ENCODE peak calls at places on chromosomes 12 and 14, in four cellular contexts. One of them, this sample, is unnamed.
A peak's percentile ranks its signal among the peaks of the same experiment; 100 is the strongest.

GRCh38 chr12:116172224-116172849 is 105.2 kb downstream of the MED13L start:
- DNase-seq in transverse colon: no peak
- DNase-seq in Peyer's patch: no peak
- DNase-seq in prostate gland: no peak
- DNase-seq in this sample: no peak

GRCh38 chr14:92039073-92039719 is 663 bp downstream of the TRIP11 start:
- DNase-seq in transverse colon: peak; percentile 26
- DNase-seq in Peyer's patch: no peak
- DNase-seq in prostate gland: no peak
- DNase-seq in this sample: peak; percentile 57

GRCh38 chr14:91264151-91265150 is 19.9 kb upstream of the GPR68 start:
- DNase-seq in transverse colon: peak; percentile 38
- DNase-seq in Peyer's patch: peak; percentile 73
- DNase-seq in prostate gland: no peak
- DNase-seq in this sample: no peak

GRCh38 chr14:21894003-21894897 is 220.6 kb upstream of the OR4E1 start:
- DNase-seq in prostate gland: no peak
- DNase-seq in Peyer's patch: no peak
- DNase-seq in transverse colon: no peak
- DNase-seq in this sample: no peak

GRCh38 chr12:2893007-2893406 is 2.3 kb downstream of the TULP3 start:
- DNase-seq in transverse colon: no peak
- DNase-seq in Peyer's patch: no peak
- DNase-seq in prostate gland: no peak
- DNase-seq in this sample: no peak

GRCh38 chr12:22333751-22334695 is 484 bp downstream of the ST8SIA1 start:
- DNase-seq in transverse colon: peak; percentile 11
- DNase-seq in Peyer's patch: no peak
- DNase-seq in prostate gland: peak; percentile 23
- DNase-seq in this sample: no peak

GRCh38 chr14:103512701-103513611 is 9.7 kb downstream of the CKB start:
- DNase-seq in Peyer's patch: peak; percentile 61
- DNase-seq in prostate gland: peak; percentile 92
- DNase-seq in transverse colon: peak; percentile 69
- DNase-seq in this sample: peak; percentile 78

GRCh38 chr12:75938189-75938588 is 93.4 kb downstream of the PHLDA1 start:
- DNase-seq in prostate gland: no peak
- DNase-seq in transverse colon: no peak
- DNase-seq in Peyer's patch: no peak
- DNase-seq in this sample: no peak

GRCh38 chr14:90671382-90671781 is 144.8 kb downstream of the TTC7B start:
- DNase-seq in Peyer's patch: no peak
- DNase-seq in transverse colon: no peak
- DNase-seq in prostate gland: no peak
- DNase-seq in this sample: no peak

GRCh38 chr12:57119294-57119693 is 8.1 kb upstream of the STAT6 start:
- DNase-seq in Peyer's patch: no peak
- DNase-seq in transverse colon: no peak
- DNase-seq in prostate gland: no peak
- DNase-seq in this sample: no peak

GRCh38 chr12:25130741-25131188 is 64.2 kb downstream of the DNAI7 start:
- DNase-seq in prostate gland: no peak
- DNase-seq in transverse colon: no peak
- DNase-seq in Peyer's patch: no peak
- DNase-seq in this sample: no peak

GRCh38 chr14:95061317-95062093 is 95.8 kb downstream of the DICER1 start:
- DNase-seq in Peyer's patch: no peak
- DNase-seq in transverse colon: no peak
- DNase-seq in prostate gland: no peak
- DNase-seq in this sample: no peak

GRCh38 chr14:34174973-34175372 is 224.1 kb upstream of the EGLN3 start:
- DNase-seq in Peyer's patch: no peak
- DNase-seq in prostate gland: no peak
- DNase-seq in transverse colon: no peak
- DNase-seq in this sample: no peak

GRCh38 chr12:570237-570925 is 92.9 kb downstream of the NINJ2 start:
- DNase-seq in transverse colon: peak; percentile 85
- DNase-seq in Peyer's patch: peak; percentile 88
- DNase-seq in prostate gland: peak; percentile 44
- DNase-seq in this sample: peak; percentile 82

GRCh38 chr14:75126679-75127473 is at the start of gene NEK9:
- DNase-seq in Peyer's patch: peak; percentile 91
- DNase-seq in transverse colon: peak; percentile 90
- DNase-seq in prostate gland: peak; percentile 82
- DNase-seq in this sample: peak; percentile 93

GRCh38 chr12:130491421-130492357 is 154.0 kb downstream of the PIWIL1 start:
- DNase-seq in transverse colon: no peak
- DNase-seq in prostate gland: no peak
- DNase-seq in Peyer's patch: no peak
- DNase-seq in this sample: no peak

GRCh38 chr12:11718105-11718504 is 68.6 kb downstream of the ETV6 start:
- DNase-seq in prostate gland: no peak
- DNase-seq in Peyer's patch: no peak
- DNase-seq in transverse colon: peak; percentile 27
- DNase-seq in this sample: no peak
- TF ChIP-seq POLR2A in prostate gland: no peak
- TF ChIP-seq POLR2A in Peyer's patch: no peak
- TF ChIP-seq POLR2A in transverse colon: no peak
- TF ChIP-seq POLR2A in this sample: no peak

DNA sequence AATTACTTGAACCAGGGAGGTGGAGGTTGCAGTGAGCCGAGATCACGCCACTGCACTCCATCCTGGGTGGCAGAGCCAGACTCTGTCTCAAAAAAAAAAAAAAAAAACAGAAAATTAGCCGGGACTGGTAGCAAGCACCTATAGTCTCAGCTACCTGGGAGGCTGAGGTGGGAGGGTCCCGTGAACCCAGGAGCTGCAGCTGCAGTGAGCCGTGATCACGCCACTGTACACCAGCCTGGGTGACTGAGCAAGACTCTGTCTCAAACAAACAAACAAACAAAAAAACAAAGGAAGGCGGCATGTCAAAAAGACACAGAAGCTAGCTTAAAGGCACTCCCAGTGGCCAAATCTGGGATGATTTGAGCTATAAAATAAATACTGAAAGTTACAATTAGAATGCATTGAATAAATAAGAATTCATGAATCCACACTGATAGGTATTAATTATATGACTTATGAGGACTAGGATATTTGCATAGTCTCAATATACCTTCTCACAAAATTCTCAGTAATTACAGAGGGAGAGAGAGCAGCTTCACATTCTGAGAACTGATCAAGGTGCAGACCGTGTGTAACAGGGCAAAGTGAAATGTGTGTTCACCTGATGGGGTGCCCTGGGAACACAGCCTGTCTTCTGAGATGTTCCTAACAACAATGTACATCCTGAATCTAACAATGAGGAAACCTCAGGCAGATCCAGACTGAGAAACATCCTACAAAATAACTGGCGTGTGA is 42.7 kb upstream of the GPR132 start:
- DNase-seq in prostate gland: no peak
- DNase-seq in Peyer's patch: no peak
- DNase-seq in transverse colon: no peak
- DNase-seq in this sample: no peak
- H3K4me1 ChIP-seq in prostate gland: no peaks in the 10 kb centered on the region
- H3K4me1 ChIP-seq in Peyer's patch: no peaks in the 10 kb centered on the region
- H3K4me1 ChIP-seq in transverse colon: no peaks in the 10 kb centered on the region
- H3K4me1 ChIP-seq in this sample: no peaks in the 10 kb centered on the region

GRCh38 chr14:104953896-104954656 is 24.1 kb downstream of the AHNAK2 start:
- DNase-seq in transverse colon: no peak
- DNase-seq in Peyer's patch: no peak
- DNase-seq in prostate gland: no peak
- DNase-seq in this sample: no peak
- H3K27me3 ChIP-seq in transverse colon: peaks cover 10% of the 10 kb centered on the region
- H3K27me3 ChIP-seq in Peyer's patch: no peaks in the 10 kb centered on the region
- H3K27me3 ChIP-seq in prostate gland: no peaks in the 10 kb centered on the region
- H3K27me3 ChIP-seq in this sample: peaks cover 17% of the 10 kb centered on the region

GRCh38 chr12:118103601-118104382 is at the start of gene VSIG10:
- DNase-seq in prostate gland: peak; percentile 70
- DNase-seq in transverse colon: peak; percentile 89
- DNase-seq in Peyer's patch: peak; percentile 90
- DNase-seq in this sample: peak; percentile 82
- TF ChIP-seq POLR2A in prostate gland: peak; percentile 81
- TF ChIP-seq POLR2A in transverse colon: peak; percentile 94
- TF ChIP-seq POLR2A in Peyer's patch: peak; percentile 98
- TF ChIP-seq POLR2A in this sample: no peak

GRCh38 chr12:8036366-8036765 is 3.9 kb downstream of the FOXJ2 start:
- DNase-seq in Peyer's patch: no peak
- DNase-seq in transverse colon: no peak
- DNase-seq in prostate gland: no peak
- DNase-seq in this sample: no peak
- H3K4me1 ChIP-seq in Peyer's patch: peaks cover 16% of the 10 kb centered on the region
- H3K4me1 ChIP-seq in transverse colon: peaks cover 71% of the 10 kb centered on the region
- H3K4me1 ChIP-seq in prostate gland: peaks cover 28% of the 10 kb centered on the region
- H3K4me1 ChIP-seq in this sample: peaks cover 59% of the 10 kb centered on the region

GRCh38 chr12:4191149-4191548 is 82.4 kb upstream of the CCND2 start:
- DNase-seq in Peyer's patch: no peak
- DNase-seq in prostate gland: no peak
- DNase-seq in transverse colon: no peak
- DNase-seq in this sample: no peak

GRCh38 chr12:4190376-4191063 is 83.0 kb upstream of the CCND2 start:
- DNase-seq in prostate gland: no peak
- DNase-seq in Peyer's patch: no peak
- DNase-seq in transverse colon: no peak
- DNase-seq in this sample: no peak

GRCh38 chr12:4193821-4194220 is 79.7 kb upstream of the CCND2 start:
- DNase-seq in transverse colon: no peak
- DNase-seq in prostate gland: no peak
- DNase-seq in Peyer's patch: no peak
- DNase-seq in this sample: no peak

GRCh38 chr12:4189721-4190120 is 83.8 kb upstream of the CCND2 start:
- DNase-seq in prostate gland: no peak
- DNase-seq in transverse colon: no peak
- DNase-seq in Peyer's patch: no peak
- DNase-seq in this sample: no peak

DNA sequence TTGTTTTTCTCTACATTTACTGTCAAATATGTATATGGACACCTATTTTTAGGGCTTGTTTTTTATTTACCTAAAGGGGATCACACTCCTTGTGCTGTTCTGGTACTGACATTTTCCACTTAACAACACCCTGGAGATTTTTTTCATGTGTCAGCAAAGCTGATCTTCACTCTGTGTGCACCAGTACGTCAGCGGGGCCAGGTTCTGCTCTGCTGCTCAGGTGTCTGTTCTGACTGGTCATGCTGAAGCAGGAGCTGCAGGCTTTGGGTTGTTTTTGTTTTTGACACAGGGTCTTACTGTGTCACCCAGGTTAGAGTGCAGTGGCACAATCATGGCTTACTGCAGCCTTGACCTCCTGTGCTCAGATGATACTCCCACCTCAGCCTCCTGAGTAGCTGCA is 81.9 kb upstream of the CCND2 start:
- DNase-seq in transverse colon: no peak
- DNase-seq in prostate gland: no peak
- DNase-seq in Peyer's patch: no peak
- DNase-seq in this sample: no peak
- H3K27me3 ChIP-seq in transverse colon: no peaks in the 10 kb centered on the region
- H3K27me3 ChIP-seq in prostate gland: no peaks in the 10 kb centered on the region
- H3K27me3 ChIP-seq in Peyer's patch: no peaks in the 10 kb centered on the region
- H3K27me3 ChIP-seq in this sample: no peaks in the 10 kb centered on the region

This sample was measured in heart left ventricle.